ENCODE peak calls at places on chromosomes 3 and 15, in five cellular contexts. T is type B pancreatic cell, G is cardiac fibroblast, D is AG09309, W is breast epithelium. N is an unnamed sample.

GRCh38 chr3:94046533-94046932 is 16.2 kb downstream of the DHFR2 start:
- DNase-seq in T (no peak), W (no peak), G (no peak), D (no peak), N (no peak)

GRCh38 chr15:69074011-69074842 is 59.7 kb downstream of the NOX5 start:
- DNase-seq in W (peak; percentile 74), T (no peak), D (no peak), G (peak; percentile 74), N (peak; percentile 7)

GRCh38 chr15:98953000-98953776 is 54.4 kb downstream of the PGPEP1L start:
- DNase-seq in G (no peak), T (no peak), W (no peak), D (no peak), N (no peak)

GRCh38 chr15:29668120-29668602 is 154.1 kb downstream of the TJP1 start:
- DNase-seq in G (peak; percentile 92), T (no peak), W (peak; percentile 68), D (peak; percentile 39), N (peak; percentile 49)

GRCh38 chr3:50817756-50818518 is 143.2 kb downstream of the DOCK3 start:
- DNase-seq in G (no peak), D (no peak), T (no peak), W (no peak), N (no peak)

GRCh38 chr3:127406309-127407025 is 118.6 kb upstream of the PRR20G start:
- DNase-seq in W (peak; percentile 20), T (peak; percentile 63), D (no peak), G (no peak), N (peak; percentile 20)

GRCh38 chr3:24886511-24886910 is 391.9 kb upstream of the THRB start:
- DNase-seq in W (no peak), G (no peak), D (no peak), T (no peak), N (no peak)

GRCh38 chr3:41612853-41613252 is 349.1 kb downstream of the ULK4 start:
- DNase-seq in D (no peak), G (no peak), T (no peak), W (no peak), N (no peak)

GRCh38 chr15:37765809-37766208 is 168.6 kb upstream of the TMCO5A start:
- DNase-seq in G (no peak), W (no peak), D (no peak), T (no peak), N (peak; percentile 23)

GRCh38 chr3:13518516-13519351 is 30.2 kb upstream of the FBLN2 start:
- DNase-seq in D (no peak), G (peak; percentile 88), W (no peak), T (no peak), N (no peak)

GRCh38 chr3:58164199-58164879 is 46.4 kb downstream of the DNASE1L3 start:
- DNase-seq in G (peak; percentile 66), T (no peak), D (no peak), W (peak; percentile 70), N (no peak)

GRCh38 chr3:194685723-194686413 is at the start of gene FAM43A:
- DNase-seq in T (peak; percentile 90), W (peak; percentile 85), G (peak; percentile 98), D (peak; percentile 86), N (peak; percentile 95)

GRCh38 chr15:39582286-39582976 is 1.6 kb downstream of the THBS1 start:
- DNase-seq in D (peak; percentile 80), W (no peak), T (no peak), G (peak; percentile 82), N (no peak)

GRCh38 chr3:156509209-156510174 is 45.4 kb downstream of the SSR3 start:
- DNase-seq in G (peak; percentile 77), W (no peak), T (no peak), D (peak; percentile 29), N (no peak)

GRCh38 chr15:100940785-100941379 is 21.7 kb downstream of the LRRK1 start:
- DNase-seq in D (no peak), T (no peak), W (no peak), G (no peak), N (peak; percentile 70)

GRCh38 chr15:43514241-43515057 is 3.0 kb upstream of the MAP1A start:
- DNase-seq in T (no peak), G (peak; percentile 49), W (no peak), D (no peak), N (no peak)

GRCh38 chr3:114707225-114707860 is 413.5 kb downstream of the TIGIT start:
- DNase-seq in G (no peak), D (no peak), W (no peak), T (no peak), N (no peak)

GRCh38 chr15:29141206-29141907 is 128.3 kb downstream of the NSMCE3 start:
- DNase-seq in G (no peak), D (no peak), W (peak; percentile 39), T (peak; percentile 49), N (no peak)

GRCh38 chr3:167095976-167096375 is 284.1 kb downstream of the ZBBX start:
- DNase-seq in W (no peak), T (no peak), G (no peak), D (no peak), N (no peak)

GRCh38 chr15:86797135-86797534 is 717.5 kb downstream of the AGBL1 start:
- DNase-seq in G (no peak), T (no peak), W (no peak), D (no peak), N (no peak)

GRCh38 chr15:57924536-57924935 is 141.0 kb downstream of the ALDH1A2 start:
- DNase-seq in G (no peak), T (no peak), D (no peak), W (no peak), N (no peak)

GRCh38 chr3:56136514-56136913 is 331.8 kb downstream of the ERC2 start:
- DNase-seq in G (no peak), T (no peak), D (no peak), W (no peak), N (no peak)

GRCh38 chr3:4466783-4467521 is at the start of gene SUMF1:
- DNase-seq in T (peak; percentile 83), G (peak; percentile 79), D (no peak), W (peak; percentile 75), N (peak; percentile 63)

GRCh38 chr3:127028766-127029520 is 46.0 kb downstream of the PLXNA1 start:
- DNase-seq in D (no peak), T (no peak), W (no peak), G (no peak), N (no peak)

GRCh38 chr3:60055765-60056164 is 1005.9 kb upstream of the CFAP20DC start:
- DNase-seq in W (no peak), T (no peak), G (peak; percentile 1), D (no peak), N (no peak)

GRCh38 chr15:29736745-29737023 is 85.6 kb downstream of the TJP1 start:
- DNase-seq in W (no peak), D (no peak), G (peak; percentile 21), T (no peak), N (no peak)

GRCh38 chr3:150830094-150830681 is 67.2 kb upstream of the SIAH2 start:
- DNase-seq in W (no peak), D (no peak), G (no peak), T (no peak), N (no peak)

GRCh38 chr3:49724586-49724985 is 835 bp upstream of the GMPPB start:
- DNase-seq in D (no peak), G (no peak), W (no peak), T (no peak), N (no peak)

GRCh38 chr3:166526878-166527277 is 689.7 kb upstream of the BCHE start:
- DNase-seq in G (no peak), D (no peak), W (no peak), T (no peak), N (no peak)

GRCh38 chr3:41997702-41998551 is 36.0 kb upstream of the ULK4 start:
- DNase-seq in T (no peak), D (no peak), G (peak; percentile 49), W (no peak), N (no peak)

GRCh38 chr3:81311321-81311720 is 450.1 kb downstream of the GBE1 start:
- DNase-seq in G (no peak), W (no peak), D (no peak), T (no peak), N (no peak)

GRCh38 chr15:41713047-41713446 is 52.8 kb downstream of the MGA start:
- DNase-seq in G (peak; percentile 50), D (no peak), T (no peak), W (no peak), N (no peak)

GRCh38 chr3:87901141-87901540 is 157.7 kb downstream of the CGGBP1 start:
- DNase-seq in W (no peak), D (no peak), T (no peak), G (no peak), N (no peak)

GRCh38 chr3:87898971-87899370 is 159.8 kb downstream of the CGGBP1 start:
- DNase-seq in G (no peak), D (no peak), T (no peak), W (no peak), N (no peak)

GRCh38 chr3:87895983-87896382 is 162.8 kb downstream of the CGGBP1 start:
- DNase-seq in T (no peak), D (no peak), W (no peak), G (no peak), N (no peak)

DNA sequence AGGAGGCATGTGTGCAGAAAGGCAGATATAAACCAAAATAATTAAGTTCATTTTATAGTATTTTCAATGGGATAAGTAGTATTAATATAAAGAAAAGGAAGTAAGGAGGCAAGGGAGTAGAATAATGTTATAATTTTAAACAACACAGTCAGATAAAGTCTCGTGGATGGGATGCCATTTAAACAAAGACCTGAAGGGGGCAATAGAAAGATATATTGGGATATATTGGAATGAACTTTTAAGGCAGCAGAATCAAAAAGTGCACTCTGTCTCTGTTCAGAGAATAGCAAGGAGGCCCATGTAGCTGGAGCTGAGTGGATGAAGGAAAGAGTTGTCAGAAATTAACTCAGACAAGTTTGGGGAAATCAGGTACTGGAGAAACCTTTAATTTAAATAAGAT is 158.7 kb downstream of the CGGBP1 start:
- DNase-seq in T (no peak), G (no peak), W (no peak), D (no peak), N (no peak)
- TF ChIP-seq CTCF in T (peak; percentile 46), G (peak; percentile 11), W (no peak), D (no peak), N (no peak)

GRCh38 chr3:196991581-196992460 is 23.2 kb upstream of the PIGZ start:
- DNase-seq in T (no peak), D (no peak), W (no peak), G (no peak), N (no peak)
- TF ChIP-seq CTCF in T (no peak), D (no peak), W (no peak), G (no peak), N (no peak)

DNA sequence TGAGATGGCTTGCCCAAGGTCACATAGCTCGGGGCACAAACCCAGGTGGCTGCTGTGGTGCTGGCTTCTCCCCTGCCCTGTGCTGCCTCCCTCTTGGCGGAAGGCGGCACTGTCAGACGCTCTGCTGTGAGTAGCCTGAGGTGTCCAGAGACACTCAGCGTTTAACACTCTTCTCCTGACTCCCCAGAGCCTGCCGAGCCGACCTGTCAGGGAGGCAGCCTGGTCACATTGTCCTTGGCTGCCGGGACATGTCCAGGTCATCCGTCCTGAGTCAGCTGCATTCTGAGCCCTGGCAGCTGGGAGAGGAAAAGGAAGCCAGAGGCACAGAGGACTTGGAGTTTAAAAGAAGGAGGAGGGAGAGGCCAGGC is 4.7 kb downstream of the LMAN1L start:
- DNase-seq in T (no peak), D (no peak), W (peak; percentile 65), G (peak; percentile 26), N (no peak)
- TF ChIP-seq CTCF in T (peak; percentile 26), D (peak; percentile 33), W (no peak), G (peak; percentile 41), N (peak; percentile 37)

GRCh38 chr3:23052230-23053019 is 150.7 kb upstream of the UBE2E2 start:
- DNase-seq in W (no peak), G (no peak), D (no peak), T (no peak), N (no peak)
- TF ChIP-seq CTCF in W (no peak), G (no peak), D (no peak), T (no peak), N (no peak)

GRCh38 chr15:47937834-47938233 is 183.0 kb upstream of the SLC24A5 start:
- DNase-seq in T (no peak), W (no peak), G (no peak), D (no peak), N (no peak)
- TF ChIP-seq CTCF in T (no peak), W (no peak), G (no peak), D (no peak), N (no peak)